ENCODE peak calls at places on chromosomes 7 and 10, in nine cellular contexts. One of them, this sample, is unnamed.

GRCh38 chr10:20922461-20922860 is 25.4 kb upstream of the NEBL start:
- DNase-seq in astrocyte: no peak
- DNase-seq in H1: no peak
- DNase-seq in mammary epithelial cell: no peak
- DNase-seq in fibroblast of lung: no peak
- DNase-seq in hepatocyte: no peak
- DNase-seq in GM23338: no peak
- DNase-seq in PC-9: no peak
- DNase-seq in keratinocyte: no peak
- DNase-seq in this sample: no peak

GRCh38 chr10:96714031-96714590 is 6.2 kb downstream of the PIK3AP1 start:
- DNase-seq in astrocyte: peak; percentile 54
- DNase-seq in H1: no peak
- DNase-seq in mammary epithelial cell: peak; percentile 11
- DNase-seq in fibroblast of lung: peak; percentile 62
- DNase-seq in hepatocyte: no peak
- DNase-seq in GM23338: no peak
- DNase-seq in PC-9: no peak
- DNase-seq in keratinocyte: no peak
- DNase-seq in this sample: no peak

GRCh38 chr10:67925449-67926005 is 41.1 kb downstream of the SIRT1 start:
- DNase-seq in astrocyte: peak; percentile 56
- DNase-seq in H1: no peak
- DNase-seq in mammary epithelial cell: peak; percentile 35
- DNase-seq in fibroblast of lung: peak; percentile 75
- DNase-seq in hepatocyte: no peak
- DNase-seq in GM23338: no peak
- DNase-seq in PC-9: no peak
- DNase-seq in keratinocyte: no peak
- DNase-seq in this sample: no peak

GRCh38 chr10:118694848-118695247 is 59.9 kb downstream of the CACUL1 start:
- DNase-seq in astrocyte: peak; percentile 73
- DNase-seq in H1: no peak
- DNase-seq in mammary epithelial cell: no peak
- DNase-seq in fibroblast of lung: peak; percentile 79
- DNase-seq in hepatocyte: no peak
- DNase-seq in GM23338: no peak
- DNase-seq in PC-9: no peak
- DNase-seq in keratinocyte: no peak
- DNase-seq in this sample: no peak

GRCh38 chr10:132421377-132422168 is 24.6 kb downstream of the PWWP2B start:
- DNase-seq in astrocyte: peak; percentile 27
- DNase-seq in H1: no peak
- DNase-seq in mammary epithelial cell: no peak
- DNase-seq in fibroblast of lung: peak; percentile 40
- DNase-seq in hepatocyte: peak; percentile 89
- DNase-seq in GM23338: no peak
- DNase-seq in PC-9: peak; percentile 74
- DNase-seq in keratinocyte: no peak
- DNase-seq in this sample: peak; percentile 30

GRCh38 chr7:24894670-24895221 is 85.2 kb downstream of the OSBPL3 start:
- DNase-seq in astrocyte: no peak
- DNase-seq in H1: peak; percentile 62
- DNase-seq in mammary epithelial cell: no peak
- DNase-seq in fibroblast of lung: no peak
- DNase-seq in hepatocyte: no peak
- DNase-seq in GM23338: peak; percentile 69
- DNase-seq in PC-9: no peak
- DNase-seq in keratinocyte: no peak
- DNase-seq in this sample: peak; percentile 43

GRCh38 chr10:72260588-72261322 is 13.0 kb upstream of the DDIT4 start:
- DNase-seq in astrocyte: peak; percentile 44
- DNase-seq in H1: peak; percentile 96
- DNase-seq in mammary epithelial cell: peak; percentile 98
- DNase-seq in fibroblast of lung: peak; percentile 56
- DNase-seq in hepatocyte: peak; percentile 96
- DNase-seq in GM23338: peak; percentile 97
- DNase-seq in PC-9: peak; percentile 97
- DNase-seq in keratinocyte: peak; percentile 98
- DNase-seq in this sample: peak; percentile 99

GRCh38 chr10:69061305-69062161 is 26.4 kb upstream of the SRGN start:
- DNase-seq in astrocyte: peak; percentile 98
- DNase-seq in H1: no peak
- DNase-seq in mammary epithelial cell: peak; percentile 60
- DNase-seq in fibroblast of lung: peak; percentile 98
- DNase-seq in hepatocyte: peak; percentile 64
- DNase-seq in GM23338: no peak
- DNase-seq in PC-9: peak; percentile 70
- DNase-seq in keratinocyte: no peak
- DNase-seq in this sample: no peak

DNA sequence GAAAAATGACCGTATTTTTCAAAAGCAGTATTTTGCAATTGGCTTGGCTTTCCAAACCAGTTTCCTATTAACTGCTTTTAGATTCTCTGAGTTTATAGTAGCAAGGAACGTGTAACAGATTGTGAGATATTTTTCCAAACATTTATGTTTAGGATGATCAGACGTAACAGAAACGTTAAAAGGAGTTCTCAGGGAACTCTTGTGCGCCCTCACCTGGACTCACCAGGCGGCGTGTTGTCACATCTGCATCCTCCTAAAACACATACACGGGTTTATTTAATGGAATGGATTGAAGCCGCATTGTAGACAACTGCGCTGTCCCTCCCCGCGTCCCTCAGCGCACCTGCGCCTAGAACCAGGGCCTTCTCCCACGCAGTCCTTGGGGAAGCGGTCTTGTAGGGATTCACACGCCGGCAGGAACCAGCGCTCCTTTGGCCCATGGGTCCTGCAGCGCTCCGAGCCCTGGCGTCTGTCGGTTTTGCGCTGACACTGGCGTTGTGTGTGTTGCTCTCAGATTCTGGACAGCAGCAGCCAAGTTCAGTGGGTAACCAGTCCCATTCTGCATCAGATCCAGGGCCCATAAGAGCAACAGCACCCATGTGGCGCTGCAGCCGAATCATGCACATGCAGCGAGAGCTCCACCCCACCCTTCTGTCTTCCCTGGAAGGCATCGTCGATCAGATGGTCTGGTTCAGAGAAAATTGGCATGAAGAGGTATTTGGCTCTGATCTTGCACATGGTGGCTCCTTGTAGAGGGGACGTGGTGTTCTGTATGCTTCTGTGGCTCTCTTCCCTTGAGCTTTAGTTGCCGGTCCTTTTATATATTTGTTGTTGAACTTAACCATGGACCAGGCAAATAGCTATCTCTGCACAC is 114.9 kb downstream of the TRRAP start:
- DNase-seq in astrocyte: no peak
- DNase-seq in H1: no peak
- DNase-seq in mammary epithelial cell: no peak
- DNase-seq in fibroblast of lung: no peak
- DNase-seq in hepatocyte: no peak
- DNase-seq in GM23338: peak; percentile 47
- DNase-seq in PC-9: no peak
- DNase-seq in keratinocyte: no peak
- DNase-seq in this sample: no peak
- TF ChIP-seq CTCF in astrocyte: no peak
- TF ChIP-seq CTCF in H1: no peak
- TF ChIP-seq CTCF in mammary epithelial cell: peak; percentile 4
- TF ChIP-seq CTCF in fibroblast of lung: no peak
- TF ChIP-seq CTCF in hepatocyte: no peak
- TF ChIP-seq CTCF in GM23338: peak; percentile 49
- TF ChIP-seq CTCF in PC-9: no peak
- TF ChIP-seq CTCF in keratinocyte: peak; percentile 6
- TF ChIP-seq CTCF in this sample: peak; percentile 41

GRCh38 chr10:101837753-101838152 is 5.8 kb downstream of the KCNIP2 start:
- DNase-seq in astrocyte: no peak
- DNase-seq in H1: no peak
- DNase-seq in mammary epithelial cell: no peak
- DNase-seq in fibroblast of lung: no peak
- DNase-seq in hepatocyte: no peak
- DNase-seq in GM23338: no peak
- DNase-seq in PC-9: no peak
- DNase-seq in keratinocyte: no peak
- DNase-seq in this sample: no peak

GRCh38 chr10:101838416-101838970 is 5.1 kb downstream of the KCNIP2 start:
- DNase-seq in astrocyte: no peak
- DNase-seq in H1: no peak
- DNase-seq in mammary epithelial cell: no peak
- DNase-seq in fibroblast of lung: no peak
- DNase-seq in hepatocyte: no peak
- DNase-seq in GM23338: no peak
- DNase-seq in PC-9: no peak
- DNase-seq in keratinocyte: no peak
- DNase-seq in this sample: no peak

GRCh38 chr10:101839421-101840063 is 4.1 kb downstream of the KCNIP2 start:
- DNase-seq in astrocyte: no peak
- DNase-seq in H1: peak; percentile 85
- DNase-seq in mammary epithelial cell: peak; percentile 36
- DNase-seq in fibroblast of lung: no peak
- DNase-seq in hepatocyte: peak; percentile 72
- DNase-seq in GM23338: peak; percentile 82
- DNase-seq in PC-9: peak; percentile 44
- DNase-seq in keratinocyte: no peak
- DNase-seq in this sample: peak; percentile 82

GRCh38 chr10:101840102-101840684 is 3.4 kb downstream of the KCNIP2 start:
- DNase-seq in astrocyte: no peak
- DNase-seq in H1: peak; percentile 57
- DNase-seq in mammary epithelial cell: peak; percentile 24
- DNase-seq in fibroblast of lung: no peak
- DNase-seq in hepatocyte: no peak
- DNase-seq in GM23338: peak; percentile 84
- DNase-seq in PC-9: no peak
- DNase-seq in keratinocyte: no peak
- DNase-seq in this sample: peak; percentile 66

DNA sequence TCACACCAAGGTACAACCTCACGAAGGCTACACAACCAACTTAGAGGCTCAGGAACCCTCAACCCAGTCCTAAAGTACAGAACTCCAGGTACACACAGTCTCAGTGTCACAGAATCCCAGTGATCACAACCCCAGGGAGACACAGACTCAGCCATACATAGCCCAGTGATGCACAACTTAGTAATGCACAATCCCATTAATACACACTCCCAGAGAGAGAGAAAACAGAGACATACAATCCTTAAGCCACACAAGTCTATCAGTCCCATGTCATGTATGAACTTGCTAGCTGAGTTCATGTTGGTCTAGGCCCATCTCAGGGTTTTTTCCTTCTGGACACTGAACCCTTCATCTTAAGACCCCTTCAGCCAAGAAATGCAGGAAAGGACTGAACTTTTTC is 4.6 kb downstream of the KCNIP2 start:
- DNase-seq in astrocyte: no peak
- DNase-seq in H1: no peak
- DNase-seq in mammary epithelial cell: peak; percentile 20
- DNase-seq in fibroblast of lung: no peak
- DNase-seq in hepatocyte: no peak
- DNase-seq in GM23338: no peak
- DNase-seq in PC-9: no peak
- DNase-seq in keratinocyte: no peak
- DNase-seq in this sample: no peak
- H3K4me3 ChIP-seq in astrocyte: no peak overlapping the region
- H3K4me3 ChIP-seq in H1: peak overlapping the region; percentile 79
- H3K4me3 ChIP-seq in mammary epithelial cell: no peak overlapping the region
- H3K4me3 ChIP-seq in fibroblast of lung: no peak overlapping the region
- H3K4me3 ChIP-seq in hepatocyte: no peak overlapping the region
- H3K4me3 ChIP-seq in GM23338: peak overlapping the region; percentile 91
- H3K4me3 ChIP-seq in PC-9: no peak overlapping the region
- H3K4me3 ChIP-seq in keratinocyte: no peak overlapping the region
- H3K4me3 ChIP-seq in this sample: peak overlapping the region; percentile 67

DNA sequence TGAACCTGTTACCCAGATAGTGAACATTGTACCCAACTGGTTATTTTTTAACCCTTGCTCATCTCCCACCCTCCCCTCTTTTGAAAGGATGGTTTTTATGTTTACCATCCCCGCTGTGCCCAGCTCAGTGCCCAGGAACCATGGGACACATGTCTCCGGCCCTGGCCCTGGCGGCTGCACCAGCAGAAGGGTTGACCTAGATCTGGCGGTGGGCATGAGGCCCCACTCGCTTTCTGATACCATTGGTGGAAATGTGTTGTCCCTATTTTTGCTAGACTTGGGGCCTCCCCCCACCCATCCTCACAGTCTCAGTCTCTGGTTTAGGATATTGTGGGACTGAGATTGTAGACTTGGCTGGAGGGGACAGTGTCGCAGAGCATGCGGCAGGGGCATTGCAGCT is 11.9 kb downstream of the PFKFB3 start:
- DNase-seq in astrocyte: no peak
- DNase-seq in H1: no peak
- DNase-seq in mammary epithelial cell: no peak
- DNase-seq in fibroblast of lung: no peak
- DNase-seq in hepatocyte: no peak
- DNase-seq in GM23338: no peak
- DNase-seq in PC-9: no peak
- DNase-seq in keratinocyte: no peak
- DNase-seq in this sample: no peak
- H3K79me2 ChIP-seq in astrocyte: peaks cover 51% of the 10 kb centered on the region
- H3K79me2 ChIP-seq in H1: peaks cover 27% of the 10 kb centered on the region
- H3K79me2 ChIP-seq in mammary epithelial cell: peaks cover 49% of the 10 kb centered on the region
- H3K79me2 ChIP-seq in fibroblast of lung: peaks cover 23% of the 10 kb centered on the region
- H3K79me2 ChIP-seq in hepatocyte: peaks cover 28% of the 10 kb centered on the region
- H3K79me2 ChIP-seq in GM23338: peaks cover 32% of the 10 kb centered on the region
- H3K79me2 ChIP-seq in PC-9: peaks cover 4% of the 10 kb centered on the region
- H3K79me2 ChIP-seq in keratinocyte: peaks cover 22% of the 10 kb centered on the region
- H3K79me2 ChIP-seq in this sample: peaks cover 49% of the 10 kb centered on the region

DNA sequence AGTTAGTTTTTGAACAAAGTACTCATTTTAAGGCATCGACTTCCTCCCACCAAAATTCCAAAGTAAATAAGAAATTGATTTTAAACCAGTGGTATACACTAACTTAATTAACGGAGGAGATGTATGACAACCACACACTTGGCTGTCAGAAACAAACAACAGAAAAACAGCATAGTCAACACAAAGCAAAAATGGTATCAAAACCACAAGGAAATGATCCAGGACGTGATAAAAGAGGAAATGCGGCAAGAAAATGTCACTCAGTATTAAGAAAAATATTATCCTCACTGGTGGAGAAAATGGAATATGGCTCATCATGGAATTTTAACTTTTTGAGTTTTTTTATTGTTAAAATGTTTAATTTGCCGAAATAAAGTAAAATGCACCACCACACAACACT is 17.5 kb downstream of the KIAA1549 start:
- DNase-seq in astrocyte: no peak
- DNase-seq in H1: no peak
- DNase-seq in mammary epithelial cell: no peak
- DNase-seq in fibroblast of lung: no peak
- DNase-seq in hepatocyte: no peak
- DNase-seq in GM23338: no peak
- DNase-seq in PC-9: no peak
- DNase-seq in keratinocyte: no peak
- DNase-seq in this sample: no peak
- TF ChIP-seq CTCF in astrocyte: no peak
- TF ChIP-seq CTCF in H1: no peak
- TF ChIP-seq CTCF in mammary epithelial cell: no peak
- TF ChIP-seq CTCF in fibroblast of lung: no peak
- TF ChIP-seq CTCF in hepatocyte: no peak
- TF ChIP-seq CTCF in GM23338: no peak
- TF ChIP-seq CTCF in PC-9: no peak
- TF ChIP-seq CTCF in keratinocyte: no peak
- TF ChIP-seq CTCF in this sample: no peak